ENCODE peak calls at places on chromosome 5, in ten cellular contexts. O, W, E, D, J, S, M, X, Z and F are unnamed samples.

GRCh38 chr5:104412649-104413240 is 850.2 kb upstream of the NUDT12 start:
- DNase-seq in E (no peak), M (peak; percentile 10), S (peak; percentile 51), O (no peak), J (no peak), Z (peak; percentile 77), X (peak; percentile 9), D (peak; percentile 21), W (peak; percentile 27), F (peak; percentile 5)

GRCh38 chr5:88388476-88389170 is 120.0 kb upstream of the TMEM161B start:
- DNase-seq in W (no peak), J (no peak), M (no peak), Z (no peak), D (no peak), X (no peak), E (no peak), S (no peak), O (no peak), F (no peak)

GRCh38 chr5:132648355-132648754 is 9.6 kb upstream of the IL13 start:
- DNase-seq in Z (no peak), M (no peak), X (no peak), S (no peak), E (no peak), D (no peak), W (no peak), J (no peak), O (no peak), F (no peak)

GRCh38 chr5:171351674-171352073 is 36.0 kb upstream of the NPM1 start:
- DNase-seq in X (no peak), D (no peak), M (no peak), J (no peak), Z (no peak), S (peak; percentile 19), O (no peak), E (no peak), W (no peak), F (no peak)

GRCh38 chr5:134175874-134176522 is 752 bp downstream of the SKP1 start:
- DNase-seq in J (no peak), M (no peak), D (no peak), O (no peak), S (peak; percentile 22), Z (peak; percentile 39), W (peak; percentile 25), E (no peak), X (peak; percentile 20), F (no peak)

GRCh38 chr5:159884917-159885620 is 31.2 kb upstream of the ADRA1B start:
- DNase-seq in S (no peak), W (no peak), M (no peak), D (no peak), E (no peak), Z (no peak), J (no peak), X (no peak), O (no peak), F (no peak)

GRCh38 chr5:143968071-143968878 is 156.3 kb downstream of the HMHB1 start:
- DNase-seq in X (peak; percentile 34), W (peak; percentile 65), S (peak; percentile 59), M (peak; percentile 37), E (no peak), D (peak; percentile 22), Z (peak; percentile 78), O (no peak), J (no peak), F (no peak)

GRCh38 chr5:172078726-172079345 is 72.4 kb upstream of the FBXW11 start:
- DNase-seq in O (no peak), S (peak; percentile 86), Z (peak; percentile 56), E (no peak), W (peak; percentile 59), D (no peak), M (no peak), J (no peak), X (no peak), F (no peak)

GRCh38 chr5:53406630-53407316 is 73.7 kb upstream of the FST start:
- DNase-seq in O (no peak), W (peak; percentile 87), X (no peak), J (no peak), D (peak; percentile 33), M (no peak), E (no peak), Z (peak; percentile 91), S (peak; percentile 74), F (no peak)

GRCh38 chr5:35229076-35230042 is 928 bp downstream of the PRLR start:
- DNase-seq in D (no peak), J (no peak), E (peak; percentile 85), S (no peak), Z (no peak), M (peak; percentile 42), O (peak; percentile 69), W (no peak), X (peak; percentile 67), F (peak; percentile 13)

GRCh38 chr5:163968651-163969050 is 463.2 kb downstream of the MAT2B start:
- DNase-seq in D (no peak), Z (no peak), M (no peak), S (no peak), X (no peak), J (no peak), E (no peak), W (peak; percentile 16), O (no peak), F (no peak)

GRCh38 chr5:73763300-73764032 is 137.5 kb downstream of the ARHGEF28 start:
- DNase-seq in M (no peak), X (no peak), O (no peak), J (no peak), E (no peak), Z (no peak), S (no peak), W (no peak), D (no peak), F (no peak)

GRCh38 chr5:73770172-73770571 is 144.2 kb downstream of the ARHGEF28 start:
- DNase-seq in Z (no peak), D (no peak), W (no peak), X (no peak), O (no peak), E (no peak), M (no peak), J (no peak), S (no peak), F (no peak)

GRCh38 chr5:73764996-73765395 is 139.0 kb downstream of the ARHGEF28 start:
- DNase-seq in O (no peak), M (no peak), J (no peak), W (no peak), S (no peak), E (no peak), D (no peak), X (no peak), Z (no peak), F (no peak)

GRCh38 chr5:73764586-73764985 is 138.6 kb downstream of the ARHGEF28 start:
- DNase-seq in O (no peak), X (no peak), W (peak; percentile 54), E (no peak), J (no peak), M (no peak), S (no peak), Z (peak; percentile 75), D (no peak), F (no peak)

GRCh38 chr5:73766902-73767301 is 140.9 kb downstream of the ARHGEF28 start:
- DNase-seq in Z (no peak), D (no peak), X (no peak), O (no peak), M (no peak), E (no peak), S (no peak), W (no peak), J (no peak), F (no peak)
- TF ChIP-seq CTCF in Z (no peak), D (no peak), X (no peak), O (no peak), M (no peak), E (no peak), S (no peak), W (no peak), J (no peak), F (no peak)

DNA sequence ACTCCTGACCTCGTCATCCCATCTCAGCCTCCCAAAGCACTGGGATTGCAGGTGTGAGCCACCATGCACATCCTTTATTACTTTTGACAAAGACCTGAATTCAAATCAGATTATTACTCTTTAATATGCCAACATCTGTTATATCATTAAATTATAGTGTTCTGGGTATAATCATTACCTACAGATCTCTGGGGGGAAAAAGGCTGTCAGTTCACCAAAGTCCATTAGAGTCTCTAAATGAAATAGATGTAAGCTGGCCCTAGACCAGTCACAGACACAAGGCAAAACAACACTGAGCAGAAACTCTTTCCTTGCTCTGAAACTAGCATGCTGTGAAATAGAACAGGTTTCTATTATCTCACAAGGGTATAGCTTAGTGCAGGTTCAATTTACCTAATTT is 21.6 kb upstream of the TRIO start:
- DNase-seq in W (no peak), S (no peak), E (no peak), M (no peak), Z (no peak), D (no peak), O (no peak), X (no peak), J (no peak), F (no peak)
- TF ChIP-seq CTCF in W (no peak), S (no peak), E (no peak), M (no peak), Z (no peak), D (no peak), O (no peak), X (no peak), J (no peak), F (no peak)

DNA sequence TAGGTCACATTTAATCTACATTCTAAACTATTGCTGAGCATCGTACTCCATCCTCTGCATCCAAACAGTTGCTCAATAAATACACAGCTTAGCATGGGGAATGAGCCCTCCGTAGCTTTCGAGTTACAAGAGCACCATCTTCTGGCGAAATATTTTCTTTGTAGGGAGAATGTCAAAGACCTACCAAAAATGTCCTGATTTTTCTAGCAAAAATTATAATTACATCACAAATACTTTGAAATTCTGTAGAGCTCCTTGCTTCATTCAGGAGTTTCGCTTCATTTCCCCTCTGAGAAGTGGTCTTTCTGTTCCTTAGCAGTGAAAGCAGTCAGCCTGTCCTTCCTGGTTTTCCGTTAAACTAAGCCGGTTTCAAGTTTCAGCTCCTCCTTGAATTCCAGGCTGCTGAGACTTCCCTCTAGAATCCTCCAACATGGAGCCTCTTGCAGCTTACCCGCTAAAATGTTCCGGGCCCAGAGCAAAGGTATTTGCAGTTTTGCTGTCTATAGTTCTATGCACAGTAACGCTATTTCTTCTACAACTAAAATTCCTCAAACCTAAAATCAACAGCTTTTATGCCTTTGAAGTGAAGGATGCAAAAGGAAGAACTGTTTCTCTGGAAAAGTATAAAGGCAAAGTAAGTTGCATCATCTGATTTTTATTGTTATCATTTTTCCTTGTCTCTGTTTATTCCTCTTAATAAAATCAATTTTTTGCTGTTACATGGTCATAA is at the start of gene GPX8:
- DNase-seq in O (no peak), S (peak; percentile 91), Z (peak; percentile 92), M (no peak), X (peak; percentile 20), D (peak; percentile 77), E (no peak), J (no peak), W (peak; percentile 92), F (peak; percentile 20)
- TF ChIP-seq CTCF in O (no peak), S (peak; percentile 61), Z (peak; percentile 73), M (no peak), X (peak; percentile 50), D (peak; percentile 81), E (no peak), J (peak; percentile 46), W (peak; percentile 59), F (peak; percentile 67)

DNA sequence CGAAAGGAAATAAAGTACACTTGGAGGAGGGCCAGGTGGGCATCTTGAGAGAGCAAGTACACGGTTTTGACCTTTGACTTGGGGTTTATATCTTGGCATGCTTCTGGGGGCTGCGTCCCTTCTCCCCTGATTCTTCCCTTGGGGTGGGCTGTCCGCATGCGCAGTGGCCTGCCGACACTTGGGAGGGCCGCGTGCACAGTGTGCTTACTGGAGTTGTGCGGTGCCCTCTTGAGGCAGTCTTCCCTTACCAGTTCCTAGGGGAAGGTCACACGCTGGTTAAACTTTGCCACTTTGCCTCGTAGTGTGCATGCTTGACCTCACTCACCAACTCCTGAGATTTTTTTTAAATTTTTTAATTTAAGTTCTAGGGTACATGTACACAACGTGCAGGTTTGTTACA is 4.3 kb upstream of the CLPTM1L start:
- DNase-seq in E (no peak), Z (no peak), J (no peak), W (no peak), D (no peak), S (no peak), M (no peak), X (no peak), O (no peak), F (no peak)
- TF ChIP-seq CTCF in E (no peak), Z (no peak), J (no peak), W (no peak), D (peak; percentile 13), S (no peak), M (no peak), X (no peak), O (no peak), F (no peak)